ENCODE peak calls at places on chromosomes 6 and 20, in eight cellular contexts. One of them, this sample, is unnamed.

GRCh38 chr6:71333700-71334099 is 45.1 kb downstream of the OGFRL1 start:
- DNase-seq in neural crest cell: no peak
- DNase-seq in GF-D8: no peak
- DNase-seq in activated CD4-positive, alpha-beta T cell treated with anti-CD3 and anti-CD28 coated beads for 1 hour: no peak
- DNase-seq in 8988T: no peak
- DNase-seq in breast epithelium: no peak
- DNase-seq in GM23338: no peak
- DNase-seq in brain microvascular endothelial cell: peak
- DNase-seq in this sample: no peak

GRCh38 chr20:4435210-4435609 is 286.5 kb upstream of the PRND start:
- DNase-seq in 8988T: no peak
- DNase-seq in neural crest cell: no peak
- DNase-seq in brain microvascular endothelial cell: no peak
- DNase-seq in GM23338: no peak
- DNase-seq in breast epithelium: no peak
- DNase-seq in activated CD4-positive, alpha-beta T cell treated with anti-CD3 and anti-CD28 coated beads for 1 hour: no peak
- DNase-seq in GF-D8: no peak
- DNase-seq in this sample: no peak

GRCh38 chr6:137589067-137589848 is 95.1 kb upstream of the OLIG3 start:
- DNase-seq in brain microvascular endothelial cell: peak
- DNase-seq in 8988T: no peak
- DNase-seq in neural crest cell: no peak
- DNase-seq in GM23338: peak
- DNase-seq in activated CD4-positive, alpha-beta T cell treated with anti-CD3 and anti-CD28 coated beads for 1 hour: peak
- DNase-seq in GF-D8: peak
- DNase-seq in breast epithelium: no peak
- DNase-seq in this sample: peak

GRCh38 chr6:111417946-111418345 is 65.1 kb downstream of the REV3L start:
- DNase-seq in neural crest cell: no peak
- DNase-seq in GM23338: no peak
- DNase-seq in brain microvascular endothelial cell: no peak
- DNase-seq in breast epithelium: no peak
- DNase-seq in activated CD4-positive, alpha-beta T cell treated with anti-CD3 and anti-CD28 coated beads for 1 hour: no peak
- DNase-seq in 8988T: no peak
- DNase-seq in GF-D8: no peak
- DNase-seq in this sample: no peak

GRCh38 chr6:108622601-108623335 is 62.1 kb downstream of the FOXO3 start:
- DNase-seq in activated CD4-positive, alpha-beta T cell treated with anti-CD3 and anti-CD28 coated beads for 1 hour: no peak
- DNase-seq in breast epithelium: no peak
- DNase-seq in GM23338: no peak
- DNase-seq in neural crest cell: no peak
- DNase-seq in 8988T: no peak
- DNase-seq in GF-D8: no peak
- DNase-seq in brain microvascular endothelial cell: peak
- DNase-seq in this sample: peak

GRCh38 chr6:151445482-151445881 is 6.4 kb downstream of the RMND1 start:
- DNase-seq in GF-D8: no peak
- DNase-seq in neural crest cell: no peak
- DNase-seq in 8988T: no peak
- DNase-seq in activated CD4-positive, alpha-beta T cell treated with anti-CD3 and anti-CD28 coated beads for 1 hour: no peak
- DNase-seq in brain microvascular endothelial cell: peak
- DNase-seq in breast epithelium: no peak
- DNase-seq in GM23338: no peak
- DNase-seq in this sample: no peak

GRCh38 chr6:79432726-79433125 is 104.5 kb downstream of the LCA5 start:
- DNase-seq in GM23338: no peak
- DNase-seq in neural crest cell: no peak
- DNase-seq in GF-D8: no peak
- DNase-seq in 8988T: no peak
- DNase-seq in activated CD4-positive, alpha-beta T cell treated with anti-CD3 and anti-CD28 coated beads for 1 hour: no peak
- DNase-seq in brain microvascular endothelial cell: peak
- DNase-seq in breast epithelium: no peak
- DNase-seq in this sample: no peak

GRCh38 chr20:35091808-35092523 is 641 bp downstream of the TRPC4AP start:
- DNase-seq in neural crest cell: no peak
- DNase-seq in breast epithelium: no peak
- DNase-seq in GF-D8: no peak
- DNase-seq in brain microvascular endothelial cell: no peak
- DNase-seq in GM23338: no peak
- DNase-seq in 8988T: no peak
- DNase-seq in activated CD4-positive, alpha-beta T cell treated with anti-CD3 and anti-CD28 coated beads for 1 hour: no peak
- DNase-seq in this sample: no peak

GRCh38 chr6:8494730-8495129 is 59.4 kb upstream of the SLC35B3 start:
- DNase-seq in GF-D8: no peak
- DNase-seq in activated CD4-positive, alpha-beta T cell treated with anti-CD3 and anti-CD28 coated beads for 1 hour: no peak
- DNase-seq in 8988T: no peak
- DNase-seq in brain microvascular endothelial cell: no peak
- DNase-seq in GM23338: no peak
- DNase-seq in neural crest cell: no peak
- DNase-seq in breast epithelium: no peak
- DNase-seq in this sample: no peak

GRCh38 chr20:39623584-39624234 is 661.6 kb downstream of the DHX35 start:
- DNase-seq in brain microvascular endothelial cell: no peak
- DNase-seq in 8988T: no peak
- DNase-seq in activated CD4-positive, alpha-beta T cell treated with anti-CD3 and anti-CD28 coated beads for 1 hour: no peak
- DNase-seq in breast epithelium: no peak
- DNase-seq in GF-D8: no peak
- DNase-seq in neural crest cell: no peak
- DNase-seq in GM23338: no peak
- DNase-seq in this sample: no peak

GRCh38 chr6:165662041-165662491 is 975 bp downstream of the PDE10A start:
- DNase-seq in breast epithelium: no peak
- DNase-seq in neural crest cell: peak
- DNase-seq in brain microvascular endothelial cell: peak
- DNase-seq in GM23338: peak
- DNase-seq in 8988T: no peak
- DNase-seq in GF-D8: no peak
- DNase-seq in activated CD4-positive, alpha-beta T cell treated with anti-CD3 and anti-CD28 coated beads for 1 hour: no peak
- DNase-seq in this sample: no peak

GRCh38 chr20:32924781-32925180 is 66.1 kb downstream of the EFCAB8 start:
- DNase-seq in neural crest cell: no peak
- DNase-seq in 8988T: no peak
- DNase-seq in brain microvascular endothelial cell: no peak
- DNase-seq in GF-D8: no peak
- DNase-seq in breast epithelium: no peak
- DNase-seq in GM23338: no peak
- DNase-seq in activated CD4-positive, alpha-beta T cell treated with anti-CD3 and anti-CD28 coated beads for 1 hour: no peak
- DNase-seq in this sample: no peak

GRCh38 chr6:167113935-167114910 is 8.7 kb upstream of the CCR6 start:
- DNase-seq in GM23338: no peak
- DNase-seq in activated CD4-positive, alpha-beta T cell treated with anti-CD3 and anti-CD28 coated beads for 1 hour: no peak
- DNase-seq in brain microvascular endothelial cell: no peak
- DNase-seq in breast epithelium: no peak
- DNase-seq in GF-D8: no peak
- DNase-seq in neural crest cell: no peak
- DNase-seq in 8988T: no peak
- DNase-seq in this sample: no peak

GRCh38 chr20:2353231-2353630 is 27.5 kb upstream of the TGM6 start:
- DNase-seq in neural crest cell: no peak
- DNase-seq in breast epithelium: no peak
- DNase-seq in 8988T: no peak
- DNase-seq in brain microvascular endothelial cell: no peak
- DNase-seq in GF-D8: peak
- DNase-seq in GM23338: peak
- DNase-seq in activated CD4-positive, alpha-beta T cell treated with anti-CD3 and anti-CD28 coated beads for 1 hour: no peak
- DNase-seq in this sample: no peak

This sample was measured in GDM1.